ENCODE peak calls at places on chromosomes 6 and 20, in eight cellular contexts. J is body of pancreas; Q is GM12864; V is AG09309; B is mammary epithelial cell; Z is left lung; I is HepG2; N is CD8-positive, alpha-beta T cell. L is an unnamed sample.

GRCh38 chr6:117907600-117908245 is 659 bp downstream of the SLC35F1 start:
- DNase-seq in I (no peak), V (no peak), Q (no peak), B (no peak), N (no peak), Z (no peak), J (peak), L (no peak)

GRCh38 chr20:24843443-24843715 is 105.7 kb upstream of the CST7 start:
- DNase-seq in B (no peak), I (no peak), Z (no peak), Q (no peak), J (no peak), N (no peak), V (no peak), L (no peak)

GRCh38 chr20:38685271-38685670 is 39.0 kb upstream of the SLC32A1 start:
- DNase-seq in I (no peak), V (no peak), J (no peak), Q (no peak), B (no peak), Z (no peak), N (no peak), L (no peak)

GRCh38 chr20:57663241-57663640 is 43.0 kb upstream of the ZBP1 start:
- DNase-seq in I (no peak), V (no peak), Z (peak), J (no peak), B (no peak), Q (no peak), N (no peak), L (no peak)

GRCh38 chr6:1312444-1313363 is 806 bp downstream of the FOXQ1 start:
- DNase-seq in Q (no peak), J (peak), N (no peak), Z (peak), V (no peak), I (no peak), B (peak), L (no peak)

GRCh38 chr6:28862077-28862476 is 61.7 kb downstream of the TRIM27 start:
- DNase-seq in V (no peak), Q (no peak), I (no peak), B (no peak), Z (no peak), J (no peak), N (no peak), L (no peak)

GRCh38 chr20:8722277-8722928 is 346.5 kb upstream of the PLCB4 start:
- DNase-seq in B (peak), N (no peak), I (peak), V (peak), Q (no peak), Z (no peak), J (peak), L (no peak)

GRCh38 chr20:39800548-39800947 is 838.4 kb downstream of the DHX35 start:
- DNase-seq in N (no peak), I (no peak), Z (no peak), J (peak), Q (no peak), V (peak), B (peak), L (no peak)

GRCh38 chr20:22371843-22372242 is 212.5 kb downstream of the FOXA2 start:
- DNase-seq in I (no peak), Z (no peak), N (no peak), Q (peak), J (no peak), V (no peak), B (no peak), L (no peak)

GRCh38 chr20:40749985-40750506 is 61.0 kb upstream of the MAFB start:
- DNase-seq in N (no peak), V (no peak), Q (no peak), Z (no peak), I (no peak), J (no peak), B (no peak), L (peak)

GRCh38 chr20:11267131-11267761 is 593.4 kb upstream of the JAG1 start:
- DNase-seq in V (peak), N (no peak), J (peak), Q (peak), Z (peak), B (peak), I (peak), L (peak)

GRCh38 chr6:43927525-43928210 is 157.7 kb downstream of the VEGFA start:
- DNase-seq in B (peak), Z (no peak), V (no peak), J (no peak), Q (no peak), I (no peak), N (no peak), L (no peak)

GRCh38 chr20:46678516-46678915 is 10.7 kb downstream of the TP53RK start:
- DNase-seq in N (no peak), Z (no peak), I (peak), V (no peak), B (no peak), J (no peak), Q (no peak), L (no peak)

GRCh38 chr6:41639556-41640371 is 1.5 kb downstream of the MDFI start:
- DNase-seq in Z (no peak), N (no peak), V (no peak), J (no peak), I (no peak), B (no peak), Q (no peak), L (no peak)

GRCh38 chr6:16057411-16057810 is 71.5 kb upstream of the MYLIP start:
- DNase-seq in V (no peak), I (no peak), Q (no peak), N (no peak), B (peak), J (no peak), Z (no peak), L (no peak)

GRCh38 chr6:68559052-68559451 is 76.0 kb upstream of the ADGRB3 start:
- DNase-seq in V (no peak), N (no peak), Z (no peak), Q (no peak), I (no peak), B (no peak), J (no peak), L (no peak)

GRCh38 chr20:63739129-63740069 is at the start of gene SLC2A4RG:
- DNase-seq in Q (no peak), N (peak), V (no peak), B (peak), I (peak), Z (peak), J (peak), L (peak)

GRCh38 chr6:148323344-148323743 is 19.3 kb upstream of the SASH1 start:
- DNase-seq in I (no peak), J (no peak), Q (no peak), B (no peak), Z (no peak), V (peak), N (no peak), L (no peak)

GRCh38 chr6:44775121-44775520 is 387.6 kb downstream of the CDC5L start:
- DNase-seq in Q (no peak), V (no peak), B (no peak), I (no peak), Z (no peak), N (no peak), J (no peak), L (no peak)

GRCh38 chr6:32920610-32921188 is 20.1 kb downstream of the HLA-DMB start:
- DNase-seq in V (no peak), Z (no peak), I (no peak), J (no peak), B (no peak), Q (no peak), N (no peak), L (no peak)

GRCh38 chr6:155455766-155456165 is at the start of gene NOX3:
- DNase-seq in I (no peak), N (no peak), J (no peak), Q (no peak), B (peak), V (no peak), Z (no peak), L (no peak)

GRCh38 chr6:33847867-33848266 is 44.1 kb upstream of the MLN start:
- DNase-seq in Q (no peak), J (no peak), Z (no peak), B (no peak), N (no peak), I (no peak), V (no peak), L (no peak)

GRCh38 chr6:37201726-37202125 is 31.8 kb downstream of the PIM1 start:
- DNase-seq in I (no peak), Q (no peak), V (no peak), J (no peak), N (no peak), Z (no peak), B (no peak), L (no peak)

GRCh38 chr6:10662207-10662606 is 32.2 kb downstream of the C6orf52 start:
- DNase-seq in J (no peak), I (no peak), N (no peak), Z (no peak), Q (no peak), B (no peak), V (no peak), L (no peak)

GRCh38 chr6:1872649-1873131 is 263.0 kb downstream of the FOXC1 start:
- DNase-seq in Q (no peak), B (no peak), V (no peak), J (peak), Z (no peak), N (no peak), I (no peak), L (no peak)

GRCh38 chr20:56689852-56690485 is 60.9 kb downstream of the TFAP2C start:
- DNase-seq in Z (no peak), B (peak), J (no peak), V (peak), Q (no peak), I (no peak), N (no peak), L (no peak)

DNA sequence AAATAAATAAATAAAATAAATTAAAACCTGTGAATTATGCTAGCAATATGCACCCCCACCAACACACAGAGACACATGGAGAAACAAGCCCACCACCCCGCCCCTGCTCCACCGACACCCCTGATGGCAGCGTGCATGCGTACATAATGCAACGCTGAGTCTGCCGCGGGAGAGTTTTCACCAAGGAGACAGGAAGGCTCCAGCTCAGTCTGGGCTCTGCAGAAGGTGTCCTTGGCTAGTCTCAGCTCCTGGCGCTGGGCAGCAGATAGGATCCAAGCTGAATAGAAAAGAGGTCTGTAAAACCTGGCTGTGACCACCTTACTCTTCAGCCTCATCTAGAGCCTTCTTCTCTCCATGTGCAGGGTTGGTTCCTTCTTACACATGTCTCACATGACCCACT is 26.5 kb upstream of the HECA start:
- DNase-seq in J (no peak), N (no peak), Q (no peak), I (no peak), Z (no peak), V (no peak), B (no peak), L (no peak)
- TF ChIP-seq CTCF in J (no peak), N (no peak), Q (no peak), I (no peak), Z (no peak), V (no peak), B (no peak), L (no peak)

GRCh38 chr6:127182501-127182900 is 64.0 kb downstream of the RSPO3 start:
- DNase-seq in J (no peak), Q (no peak), V (peak), Z (no peak), I (no peak), N (no peak), B (no peak), L (no peak)

GRCh38 chr6:127188752-127189151 is 70.3 kb downstream of the RSPO3 start:
- DNase-seq in Z (no peak), B (no peak), J (no peak), Q (no peak), I (no peak), N (no peak), V (no peak), L (no peak)

GRCh38 chr6:127190552-127190951 is 72.1 kb downstream of the RSPO3 start:
- DNase-seq in Z (no peak), Q (no peak), B (no peak), I (no peak), J (no peak), N (no peak), V (no peak), L (no peak)

GRCh38 chr6:127185410-127185809 is 66.9 kb downstream of the RSPO3 start:
- DNase-seq in V (no peak), B (no peak), Z (no peak), J (no peak), N (no peak), Q (no peak), I (no peak), L (no peak)

GRCh38 chr6:127186889-127187288 is 68.4 kb downstream of the RSPO3 start:
- DNase-seq in I (peak), J (peak), Z (peak), B (peak), Q (no peak), V (no peak), N (peak), L (no peak)
- TF ChIP-seq CTCF in I (peak), J (peak), Z (peak), B (peak), Q (peak), V (peak), N (no peak), L (peak)

DNA sequence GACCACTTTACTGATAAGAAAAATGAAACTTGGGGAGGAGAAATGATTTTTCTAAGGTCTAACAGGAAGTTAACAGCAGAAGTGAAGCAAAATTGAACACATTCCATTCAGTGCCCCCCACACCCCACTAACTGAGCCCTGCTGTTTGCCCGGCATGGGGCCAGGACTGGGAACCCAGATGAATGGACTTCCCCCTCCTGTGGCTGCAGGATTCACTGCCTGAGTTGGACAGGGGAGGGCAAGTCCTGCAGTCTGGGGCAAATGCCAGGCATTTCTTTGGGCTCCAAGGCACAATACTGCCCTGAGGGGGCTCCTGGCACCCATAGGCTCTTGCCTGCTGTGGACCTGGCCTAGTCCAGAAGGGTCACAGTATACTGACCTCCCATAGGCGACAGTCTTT is 28.3 kb downstream of the FYN start:
- DNase-seq in N (no peak), J (no peak), B (no peak), I (peak), Z (no peak), V (no peak), Q (no peak), L (no peak)
- TF ChIP-seq CTCF in N (no peak), J (no peak), B (no peak), I (no peak), Z (no peak), V (peak), Q (no peak), L (peak)

GRCh38 chr6:165723326-165723725 is 60.3 kb upstream of the PDE10A start:
- DNase-seq in Q (no peak), I (no peak), J (no peak), Z (no peak), B (no peak), N (no peak), V (no peak), L (no peak)

GRCh38 chr6:165728196-165728595 is 65.2 kb upstream of the PDE10A start:
- DNase-seq in V (no peak), N (no peak), B (no peak), Z (no peak), Q (no peak), J (no peak), I (no peak), L (no peak)

GRCh38 chr6:165726290-165726875 is 63.3 kb upstream of the PDE10A start:
- DNase-seq in V (no peak), Q (no peak), B (no peak), Z (no peak), N (no peak), I (no peak), J (no peak), L (no peak)

GRCh38 chr6:165726915-165727314 is 63.9 kb upstream of the PDE10A start:
- DNase-seq in Z (no peak), Q (no peak), V (no peak), B (no peak), N (no peak), I (no peak), J (no peak), L (no peak)

GRCh38 chr6:165725201-165725600 is 62.2 kb upstream of the PDE10A start:
- DNase-seq in N (no peak), J (no peak), Q (no peak), V (no peak), I (no peak), B (no peak), Z (no peak), L (no peak)
- TF ChIP-seq CTCF in N (no peak), J (no peak), Q (no peak), V (no peak), I (no peak), B (no peak), Z (no peak), L (no peak)

GRCh38 chr20:35620818-35621559 is 5.4 kb downstream of the SPAG4 start:
- DNase-seq in J (no peak), V (no peak), Q (no peak), I (no peak), Z (no peak), B (no peak), N (no peak), L (no peak)

GRCh38 chr20:35618372-35619131 is 2.9 kb downstream of the SPAG4 start:
- DNase-seq in J (peak), V (no peak), B (peak), I (no peak), Z (no peak), N (no peak), Q (no peak), L (no peak)

GRCh38 chr20:35619196-35620095 is 3.8 kb downstream of the SPAG4 start:
- DNase-seq in N (peak), B (peak), V (peak), J (peak), I (peak), Z (peak), Q (no peak), L (no peak)

GRCh38 chr20:35618032-35618371 is 2.4 kb downstream of the SPAG4 start:
- DNase-seq in V (no peak), Z (no peak), B (no peak), N (no peak), I (no peak), J (no peak), Q (no peak), L (no peak)

GRCh38 chr20:35621560-35621946 is 5.9 kb downstream of the SPAG4 start:
- DNase-seq in Q (no peak), I (no peak), V (no peak), N (no peak), J (no peak), B (no peak), Z (no peak), L (no peak)
- TF ChIP-seq CTCF in Q (no peak), I (no peak), V (no peak), N (no peak), J (no peak), B (peak), Z (no peak), L (no peak)

DNA sequence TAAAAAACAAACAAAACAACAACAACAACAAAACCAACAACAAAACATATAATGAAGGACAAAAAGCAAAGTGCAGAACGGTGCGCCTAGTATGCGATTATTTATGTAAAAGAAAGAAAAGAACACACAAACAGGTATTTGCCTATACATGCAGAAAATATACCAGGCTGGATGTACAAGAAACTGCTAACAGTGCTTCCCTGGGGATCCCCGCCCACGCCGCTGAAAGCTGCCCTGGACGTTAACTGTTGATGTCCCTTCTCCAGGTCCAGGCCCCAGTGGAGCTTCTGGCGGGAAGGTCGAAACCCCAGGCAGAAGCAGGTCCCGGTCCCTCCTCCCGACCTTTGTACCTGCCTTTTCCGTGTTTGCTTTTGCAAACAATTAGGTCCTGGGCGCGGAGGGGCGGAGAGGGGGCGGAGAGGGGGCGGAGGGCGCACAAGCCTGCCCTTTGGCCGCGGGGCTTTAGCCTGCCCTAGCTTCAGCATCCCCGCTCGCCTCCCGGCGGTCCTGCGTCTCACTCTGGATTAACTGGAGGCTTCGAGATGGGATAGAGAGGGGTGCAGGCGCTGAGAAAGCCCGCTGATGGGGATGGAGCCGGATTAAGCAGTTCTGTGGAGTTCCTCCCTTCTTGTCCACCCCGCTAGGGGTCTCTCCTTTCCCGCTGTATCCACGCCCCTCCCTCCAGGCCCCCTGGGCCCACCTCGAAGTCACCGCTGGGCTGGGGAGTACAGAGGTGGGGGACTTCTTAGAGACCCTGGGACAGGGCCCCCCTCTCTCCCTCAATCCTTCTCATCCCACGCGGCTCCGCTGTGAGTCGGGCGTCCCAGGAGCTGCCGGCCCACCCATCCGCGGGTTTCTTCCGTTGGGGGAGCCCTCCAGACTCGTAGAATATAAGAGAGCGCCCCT is 8.2 kb upstream of the AHCY start:
- DNase-seq in B (no peak), Z (no peak), Q (no peak), I (peak), N (no peak), V (no peak), J (peak), L (no peak)
- TF ChIP-seq CTCF in B (no peak), Z (no peak), Q (no peak), I (peak), N (no peak), V (no peak), J (no peak), L (peak)

GRCh38 chr6:79467716-79468115 is 69.5 kb downstream of the LCA5 start:
- DNase-seq in Q (no peak), V (no peak), J (no peak), Z (no peak), B (peak), I (peak), N (no peak), L (no peak)
- TF ChIP-seq CTCF in Q (no peak), V (no peak), J (no peak), Z (no peak), B (no peak), I (no peak), N (no peak), L (no peak)

GRCh38 chr20:62208805-62209755 is 11.0 kb downstream of the HRH3 start:
- DNase-seq in N (no peak), Q (no peak), I (peak), J (peak), Z (no peak), V (no peak), B (peak), L (no peak)
- TF ChIP-seq CTCF in N (no peak), Q (no peak), I (peak), J (no peak), Z (no peak), V (no peak), B (peak), L (no peak)

GRCh38 chr6:83514877-83515466 is 2.6 kb downstream of the PRSS35 start:
- DNase-seq in J (peak), Z (no peak), V (peak), B (peak), I (peak), Q (peak), N (no peak), L (no peak)

GRCh38 chr6:83517500-83517899 is 5.2 kb downstream of the PRSS35 start:
- DNase-seq in Q (no peak), Z (no peak), N (no peak), V (no peak), I (no peak), B (no peak), J (no peak), L (no peak)

GRCh38 chr6:83518946-83519489 is 6.7 kb downstream of the PRSS35 start:
- DNase-seq in Z (no peak), V (no peak), N (no peak), I (no peak), Q (no peak), J (no peak), B (no peak), L (no peak)
- TF ChIP-seq CTCF in Z (no peak), V (peak), N (no peak), I (no peak), Q (peak), J (no peak), B (no peak), L (peak)

GRCh38 chr6:109966299-109966698 is 11.8 kb upstream of the GPR6 start:
- DNase-seq in Q (no peak), I (no peak), Z (no peak), V (no peak), N (no peak), J (no peak), B (no peak), L (no peak)

GRCh38 chr6:109961666-109962065 is 16.4 kb upstream of the GPR6 start:
- DNase-seq in B (peak), J (no peak), Q (no peak), I (no peak), N (no peak), V (no peak), Z (no peak), L (no peak)

GRCh38 chr6:109962271-109962670 is 15.8 kb upstream of the GPR6 start:
- DNase-seq in N (no peak), B (no peak), J (no peak), V (no peak), Q (no peak), I (no peak), Z (no peak), L (no peak)

GRCh38 chr6:109964949-109965348 is 13.2 kb upstream of the GPR6 start:
- DNase-seq in B (no peak), I (no peak), J (no peak), Z (no peak), Q (no peak), V (no peak), N (no peak), L (no peak)

GRCh38 chr6:109963598-109964170 is 14.4 kb upstream of the GPR6 start:
- DNase-seq in N (no peak), Q (no peak), J (no peak), V (no peak), I (no peak), Z (no peak), B (peak), L (no peak)
- TF ChIP-seq CTCF in N (no peak), Q (no peak), J (no peak), V (no peak), I (no peak), Z (no peak), B (no peak), L (no peak)

L was measured in osteocyte.